ENCODE peak calls at places on chromosomes 16 and 17, in nine cellular contexts. T is upper lobe of right lung; U is putamen; O is amniotic epithelial cell; C is activated CD4-positive, alpha-beta T cell treated with anti-CD3 and anti-CD28 coated beads for 24 hours; Q is NCI-H1092 treated with DMSO at 0.1 percent for 48 hours; W is fibroblast of lung; E is KBM-7; F is substantia nigra. H is an unnamed sample.

GRCh38 chr17:57215317-57215716 is 41.0 kb upstream of the MSI2 start:
- DNase-seq in T (no peak), U (no peak), O (peak; percentile 86), C (no peak), Q (no peak), W (peak; percentile 36), E (no peak), F (no peak), H (no peak)

GRCh38 chr16:11242658-11243057 is 13.3 kb downstream of the SOCS1 start:
- DNase-seq in T (no peak), U (no peak), O (no peak), C (no peak), Q (no peak), W (no peak), E (no peak), F (no peak), H (no peak)

GRCh38 chr17:73013816-73014663 is 78.4 kb downstream of the SLC39A11 start:
- DNase-seq in T (no peak), U (no peak), O (peak; percentile 27), C (no peak), Q (peak; percentile 17), W (peak; percentile 12), E (no peak), F (no peak), H (no peak)

GRCh38 chr16:82864332-82865040 is 237.7 kb downstream of the CDH13 start:
- DNase-seq in T (no peak), U (no peak), O (no peak), C (no peak), Q (no peak), W (no peak), E (no peak), F (no peak), H (no peak)

GRCh38 chr16:50263060-50263909 is 3.1 kb upstream of the ADCY7 start:
- DNase-seq in T (no peak), U (no peak), O (no peak), C (no peak), Q (no peak), W (no peak), E (no peak), F (no peak), H (peak; percentile 79)

GRCh38 chr17:7336240-7337175 is at the start of gene ACAP1:
- DNase-seq in T (peak; percentile 77), U (no peak), O (no peak), C (peak; percentile 84), Q (no peak), W (no peak), E (peak; percentile 69), F (no peak), H (peak; percentile 34)

GRCh38 chr17:37642706-37643105 is 540 bp downstream of the DDX52 start:
- DNase-seq in T (no peak), U (peak; percentile 3), O (peak; percentile 43), C (no peak), Q (no peak), W (peak; percentile 49), E (peak; percentile 20), F (no peak), H (peak; percentile 39)

GRCh38 chr17:78272181-78272913 is 40.9 kb downstream of the TMEM235 start:
- DNase-seq in T (peak; percentile 89), U (no peak), O (peak; percentile 98), C (peak; percentile 41), Q (no peak), W (peak; percentile 93), E (peak; percentile 65), F (no peak), H (peak; percentile 83)

GRCh38 chr17:80034977-80035686 is 540 bp downstream of the TBC1D16 start:
- DNase-seq in T (peak; percentile 76), U (no peak), O (peak; percentile 24), C (no peak), Q (no peak), W (peak; percentile 42), E (peak; percentile 28), F (no peak), H (no peak)

GRCh38 chr16:88633684-88634140 is 4.7 kb upstream of the IL17C start:
- DNase-seq in T (peak; percentile 80), U (no peak), O (no peak), C (peak; percentile 26), Q (no peak), W (no peak), E (no peak), F (no peak), H (peak; percentile 56)

GRCh38 chr16:78211951-78212350 is 112.5 kb downstream of the WWOX start:
- DNase-seq in T (peak; percentile 70), U (no peak), O (no peak), C (no peak), Q (no peak), W (no peak), E (no peak), F (no peak), H (no peak)

H was measured in OCI-M1.